ENCODE peak calls at places on chromosome X, in nine cellular contexts. B is lower leg skin, K is fibroblast of mammary gland, D is bronchial epithelial cell, H is activated B cell treated with CpG ODN at 0.5 μM for 24 hours, X is heart left ventricle, S is astrocyte of the spinal cord, I is HL-60, R is AG09319. V is an unnamed sample.

GRCh38 chrX:107678957-107679740 is 50.8 kb downstream of the PRPS1 start:
- DNase-seq in I (peak; percentile 53), S (peak; percentile 79), D (peak; percentile 69), K (peak; percentile 97), B (peak; percentile 89), R (no peak), H (peak; percentile 22), X (peak; percentile 79), V (peak; percentile 36)

GRCh38 chrX:17597836-17598434 is 139.4 kb upstream of the SCML1 start:
- DNase-seq in S (peak; percentile 69), K (peak; percentile 33), X (peak; percentile 74), H (no peak), I (no peak), D (no peak), B (peak; percentile 42), R (no peak), V (no peak)

GRCh38 chrX:57286507-57287251 is at the start of gene FAAH2:
- DNase-seq in I (peak; percentile 9), R (no peak), S (no peak), X (no peak), H (peak; percentile 15), K (no peak), D (peak; percentile 95), B (peak; percentile 34), V (no peak)

GRCh38 chrX:10450959-10451355 is 169.4 kb downstream of the MID1 start:
- DNase-seq in K (peak; percentile 33), S (no peak), H (no peak), I (no peak), B (no peak), R (peak; percentile 38), X (no peak), D (no peak), V (no peak)

GRCh38 chrX:1442724-1443367 is 9.9 kb downstream of the ASMTL start:
- DNase-seq in B (no peak), H (no peak), K (no peak), D (no peak), X (peak; percentile 2), S (no peak), I (no peak), R (no peak), V (no peak)

GRCh38 chrX:123833387-123833786 is 26.5 kb upstream of the XIAP start:
- DNase-seq in D (peak; percentile 51), K (peak; percentile 53), S (peak; percentile 40), B (peak; percentile 26), H (peak; percentile 16), I (peak; percentile 63), X (peak; percentile 13), R (no peak), V (peak; percentile 33)

GRCh38 chrX:48648299-48648698 is 35.3 kb upstream of the WAS start:
- DNase-seq in R (peak; percentile 15), B (peak; percentile 14), I (peak; percentile 50), D (peak; percentile 25), X (peak; percentile 6), H (no peak), S (peak; percentile 52), K (peak; percentile 63), V (peak; percentile 17)

GRCh38 chrX:151902813-151903591 is 9.7 kb upstream of the MAGEA4 start:
- DNase-seq in H (no peak), B (peak; percentile 33), X (peak; percentile 40), R (peak; percentile 50), S (peak; percentile 85), I (no peak), D (peak; percentile 81), K (peak; percentile 92), V (no peak)

GRCh38 chrX:104913348-104913747 is 307.1 kb downstream of the TEX13A start:
- DNase-seq in D (peak; percentile 10), K (peak; percentile 14), H (no peak), B (no peak), S (peak; percentile 4), I (no peak), X (no peak), R (no peak), V (no peak)

GRCh38 chrX:75997692-75998091 is 175.2 kb upstream of the PBDC1 start:
- DNase-seq in B (no peak), R (no peak), I (no peak), K (no peak), X (no peak), H (no peak), D (no peak), S (no peak), V (no peak)

GRCh38 chrX:13223868-13224555 is 95.8 kb downstream of the ATXN3L start:
- DNase-seq in R (peak; percentile 15), I (no peak), X (peak; percentile 20), H (no peak), K (peak; percentile 89), B (peak; percentile 15), D (peak; percentile 91), S (peak; percentile 90), V (no peak)

GRCh38 chrX:57367649-57368048 is 81.1 kb downstream of the FAAH2 start:
- DNase-seq in R (no peak), H (no peak), B (no peak), I (no peak), X (no peak), S (no peak), K (no peak), D (no peak), V (no peak)

GRCh38 chrX:19557816-19558215 is 42.5 kb upstream of the MAP3K15 start:
- DNase-seq in H (no peak), K (peak; percentile 13), R (no peak), B (no peak), S (no peak), I (no peak), X (no peak), D (no peak), V (no peak)

GRCh38 chrX:43940811-43941210 is 32.4 kb downstream of the NDP start:
- DNase-seq in I (no peak), K (peak; percentile 60), B (no peak), S (peak; percentile 54), X (no peak), R (no peak), D (peak; percentile 59), H (no peak), V (no peak)

DNA sequence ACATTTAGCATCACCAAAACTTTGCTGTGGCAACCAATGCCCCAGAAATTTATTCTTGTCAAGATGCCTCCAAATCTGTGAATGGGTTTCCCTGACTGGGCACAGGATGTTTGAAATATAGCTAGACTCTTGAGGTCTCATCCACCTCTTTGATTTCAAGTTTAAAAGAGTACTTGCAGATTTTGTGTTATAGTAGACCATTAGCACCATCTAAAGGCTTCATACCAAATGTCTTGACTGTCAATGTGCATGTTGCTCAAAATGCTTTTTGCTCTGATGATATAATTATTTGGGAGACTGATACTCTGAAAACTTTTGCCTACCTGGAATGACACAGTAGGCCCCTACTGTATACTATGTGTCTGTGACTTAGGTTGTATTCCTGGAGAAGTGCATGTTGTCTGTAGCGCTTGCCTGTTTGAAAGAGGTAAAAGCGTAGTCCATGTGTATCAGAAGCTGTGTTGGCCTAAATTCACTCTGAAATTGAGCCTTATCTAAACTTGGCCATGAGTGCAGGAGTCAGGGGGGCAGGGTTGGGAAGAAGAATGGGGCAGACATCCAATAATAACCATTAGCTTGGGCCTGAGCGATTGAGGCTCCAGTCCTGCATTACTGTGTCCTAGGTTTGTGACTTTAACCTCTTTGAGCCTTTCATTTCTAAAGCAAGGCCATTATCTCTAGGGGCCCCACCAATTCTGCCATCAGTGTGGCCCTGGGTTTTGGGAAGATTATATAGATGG is 33.8 kb downstream of the NDP start:
- DNase-seq in K (peak; percentile 24), I (no peak), S (peak; percentile 10), X (no peak), R (no peak), D (peak; percentile 20), B (no peak), H (no peak), V (no peak)
- TF ChIP-seq CTCF in K (no peak), I (no peak), S (no peak), X (peak; percentile 32), R (no peak), D (no peak), B (no peak), H (no peak), V (no peak)

DNA sequence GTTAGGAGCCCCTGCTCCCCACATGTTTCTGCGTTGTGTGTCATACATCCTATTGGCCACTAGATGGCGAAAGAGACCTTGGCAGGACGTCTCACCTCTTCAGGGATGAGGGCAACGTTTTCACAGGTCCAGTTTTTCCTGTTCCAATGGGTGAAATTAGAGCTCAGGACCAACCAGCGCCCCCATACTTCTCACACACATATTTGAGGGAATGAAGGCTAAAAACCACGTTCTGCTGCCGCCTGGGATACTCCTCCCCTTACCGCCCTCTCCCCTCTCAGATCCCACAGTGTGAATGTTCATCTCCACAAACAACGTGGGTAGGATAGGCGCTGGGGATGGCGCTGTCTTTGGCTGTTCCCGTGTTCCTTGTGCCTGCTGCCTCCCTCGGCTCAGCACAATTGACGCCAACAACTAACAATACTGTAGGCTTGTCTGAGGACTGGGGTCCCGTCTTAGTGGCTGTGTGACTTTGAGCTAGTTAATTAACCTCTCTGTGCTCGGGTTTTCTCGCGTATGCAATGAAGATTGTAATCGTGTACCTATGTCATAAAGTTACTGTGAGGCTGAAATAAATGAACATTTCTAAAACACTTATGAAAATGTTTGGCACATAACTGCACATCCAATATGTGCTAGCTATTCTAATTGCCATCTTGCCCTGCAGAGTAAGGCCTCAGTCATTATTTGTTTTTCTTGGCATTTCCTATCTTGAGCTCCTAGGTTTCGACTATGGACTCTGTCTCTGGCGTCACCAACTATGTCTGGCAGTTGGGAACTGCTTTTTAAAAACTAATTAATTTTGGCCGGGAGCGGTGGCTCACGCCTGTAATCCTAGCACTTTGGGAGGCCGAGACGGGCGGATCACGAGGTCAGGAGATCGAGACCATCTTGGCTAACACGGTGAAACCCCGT is 181.3 kb upstream of the STK26 start:
- DNase-seq in S (peak; percentile 42), B (no peak), I (peak; percentile 53), K (peak; percentile 54), D (peak; percentile 40), H (no peak), R (peak; percentile 14), X (no peak), V (no peak)
- TF ChIP-seq CTCF in S (peak; percentile 86), B (no peak), I (peak; percentile 29), K (peak; percentile 90), D (peak; percentile 60), H (no peak), R (peak; percentile 88), X (peak; percentile 68), V (peak; percentile 69)

DNA sequence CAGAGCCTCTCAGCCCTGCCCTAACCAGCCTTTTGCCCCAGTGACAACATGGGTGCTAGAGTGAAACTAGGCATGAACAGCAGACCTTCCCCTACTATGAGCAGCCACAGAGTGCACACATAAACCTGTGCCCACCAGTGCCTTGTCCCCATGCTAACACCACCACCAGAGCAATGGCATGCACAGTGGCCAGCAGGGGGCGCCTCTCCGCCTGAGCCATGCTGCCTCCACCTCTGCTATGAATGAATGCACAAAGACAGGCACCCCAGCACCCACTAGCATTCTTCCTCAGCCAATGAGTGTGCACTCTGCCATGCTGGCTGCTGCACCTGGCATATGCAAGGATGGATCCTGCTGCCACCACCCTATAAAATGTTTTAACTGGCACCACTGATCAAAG is 286.9 kb upstream of the FGF16 start:
- DNase-seq in X (no peak), D (no peak), K (no peak), I (peak; percentile 2), R (no peak), B (no peak), H (no peak), S (no peak), V (no peak)
- TF ChIP-seq CTCF in X (no peak), D (peak; percentile 29), K (peak; percentile 19), I (no peak), R (peak; percentile 27), B (no peak), H (no peak), S (peak; percentile 19), V (no peak)

DNA sequence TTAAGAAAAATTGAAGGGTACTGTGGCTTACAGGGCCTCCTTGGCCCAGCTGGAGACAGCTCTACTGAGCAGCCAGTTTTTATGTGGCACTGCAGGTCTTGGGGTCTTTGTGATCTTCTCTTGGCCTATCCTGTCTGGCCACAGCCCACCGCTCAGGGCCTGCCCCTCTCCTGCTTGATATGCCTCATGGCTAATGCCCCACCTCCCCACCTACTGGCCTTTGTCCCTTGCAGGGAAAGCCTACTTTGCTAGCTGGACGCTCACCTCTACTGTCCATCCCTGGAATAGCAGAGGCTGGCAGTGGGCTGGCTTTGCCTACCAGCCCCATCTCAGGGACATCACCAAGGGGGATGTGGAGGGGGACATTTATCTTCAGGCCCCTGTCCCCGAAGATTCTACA is 134.1 kb downstream of the PJA1 start:
- DNase-seq in I (no peak), S (no peak), B (no peak), R (no peak), D (no peak), H (no peak), K (peak; percentile 25), X (no peak), V (no peak)
- TF ChIP-seq CTCF in I (no peak), S (peak; percentile 25), B (no peak), R (peak; percentile 27), D (peak; percentile 14), H (no peak), K (peak; percentile 32), X (peak; percentile 15), V (no peak)

V was measured in natural killer cell.